ENCODE peak calls at places on chromosomes 16 and 17, in five cellular contexts. One of them, this sample, is unnamed. For H3K4me1, the result is how much of the 10 kb centered on the place peaks cover.

GRCh38 chr16:11066231-11066870 is 122.0 kb downstream of the CLEC16A start:
- DNase-seq in H9: no peak
- DNase-seq in mesenchymal stem cell: no peak
- DNase-seq in mesendoderm: no peak
- DNase-seq in IMR-90: no peak
- DNase-seq in this sample: no peak

GRCh38 chr17:55144518-55144917 is 120.2 kb upstream of the HLF start:
- DNase-seq in H9: no peak
- DNase-seq in mesendoderm: no peak
- DNase-seq in mesenchymal stem cell: no peak
- DNase-seq in IMR-90: no peak
- DNase-seq in this sample: no peak

GRCh38 chr17:2057130-2057713 is 2.3 kb downstream of the HIC1 start:
- DNase-seq in IMR-90: no peak
- DNase-seq in H9: no peak
- DNase-seq in mesenchymal stem cell: peak
- DNase-seq in mesendoderm: peak
- DNase-seq in this sample: no peak

GRCh38 chr16:4603624-4604170 is 11.0 kb downstream of the UBALD1 start:
- DNase-seq in IMR-90: no peak
- DNase-seq in mesendoderm: no peak
- DNase-seq in H9: no peak
- DNase-seq in mesenchymal stem cell: no peak
- DNase-seq in this sample: no peak

GRCh38 chr17:8019665-8020064 is 17.2 kb downstream of the GUCY2D start:
- DNase-seq in mesenchymal stem cell: no peak
- DNase-seq in mesendoderm: no peak
- DNase-seq in IMR-90: peak
- DNase-seq in H9: no peak
- DNase-seq in this sample: no peak

GRCh38 chr17:15436399-15437369 is 30.7 kb downstream of the CDRT4 start:
- DNase-seq in IMR-90: peak
- DNase-seq in mesenchymal stem cell: peak
- DNase-seq in mesendoderm: peak
- DNase-seq in H9: peak
- DNase-seq in this sample: no peak

GRCh38 chr16:89378947-89379771 is 111.2 kb downstream of the ANKRD11 start:
- DNase-seq in IMR-90: no peak
- DNase-seq in H9: no peak
- DNase-seq in mesenchymal stem cell: no peak
- DNase-seq in mesendoderm: no peak
- DNase-seq in this sample: no peak

GRCh38 chr16:30764086-30764485 is 2.0 kb downstream of the RNF40 start:
- DNase-seq in IMR-90: no peak
- DNase-seq in mesenchymal stem cell: no peak
- DNase-seq in H9: no peak
- DNase-seq in mesendoderm: no peak
- DNase-seq in this sample: no peak

GRCh38 chr16:79253100-79253631 is 347.4 kb downstream of the MAF start:
- DNase-seq in H9: no peak
- DNase-seq in mesendoderm: no peak
- DNase-seq in IMR-90: no peak
- DNase-seq in mesenchymal stem cell: no peak
- DNase-seq in this sample: no peak

GRCh38 chr16:84526794-84527485 is 22.5 kb upstream of the MEAK7 start:
- DNase-seq in mesendoderm: no peak
- DNase-seq in H9: no peak
- DNase-seq in IMR-90: peak
- DNase-seq in mesenchymal stem cell: no peak
- DNase-seq in this sample: peak

GRCh38 chr17:30346211-30346831 is 12.5 kb upstream of the TMIGD1 start:
- DNase-seq in H9: no peak
- DNase-seq in mesenchymal stem cell: no peak
- DNase-seq in IMR-90: no peak
- DNase-seq in mesendoderm: no peak
- DNase-seq in this sample: no peak

GRCh38 chr17:41657936-41658335 is 30.7 kb upstream of the EIF1 start:
- DNase-seq in H9: no peak
- DNase-seq in mesenchymal stem cell: no peak
- DNase-seq in mesendoderm: no peak
- DNase-seq in IMR-90: no peak
- DNase-seq in this sample: no peak

GRCh38 chr17:40151414-40151955 is 11.1 kb downstream of the CASC3 start:
- DNase-seq in H9: no peak
- DNase-seq in IMR-90: no peak
- DNase-seq in mesenchymal stem cell: no peak
- DNase-seq in mesendoderm: no peak
- DNase-seq in this sample: no peak

GRCh38 chr16:88376053-88376834 is 6.5 kb upstream of the ZNF469 start:
- DNase-seq in mesenchymal stem cell: no peak
- DNase-seq in H9: no peak
- DNase-seq in mesendoderm: no peak
- DNase-seq in IMR-90: no peak
- DNase-seq in this sample: no peak

GRCh38 chr17:72502111-72502939 is 381.5 kb downstream of the SOX9 start:
- DNase-seq in mesenchymal stem cell: peak
- DNase-seq in H9: no peak
- DNase-seq in mesendoderm: peak
- DNase-seq in IMR-90: peak
- DNase-seq in this sample: no peak

GRCh38 chr17:31512796-31513195 is 121.3 kb downstream of the RAB11FIP4 start:
- DNase-seq in IMR-90: no peak
- DNase-seq in mesendoderm: no peak
- DNase-seq in mesenchymal stem cell: no peak
- DNase-seq in H9: no peak
- DNase-seq in this sample: no peak

GRCh38 chr16:1221628-1222552 is 3.2 kb downstream of the TPSG1 start:
- DNase-seq in H9: no peak
- DNase-seq in mesenchymal stem cell: no peak
- DNase-seq in mesendoderm: no peak
- DNase-seq in IMR-90: no peak
- DNase-seq in this sample: no peak

GRCh38 chr17:32350662-32351418 is 883 bp downstream of the ZNF207 start:
- DNase-seq in IMR-90: peak
- DNase-seq in mesendoderm: peak
- DNase-seq in H9: no peak
- DNase-seq in mesenchymal stem cell: peak
- DNase-seq in this sample: no peak

GRCh38 chr17:33469911-33470310 is 176.8 kb upstream of the ASIC2 start:
- DNase-seq in H9: no peak
- DNase-seq in mesenchymal stem cell: peak
- DNase-seq in mesendoderm: no peak
- DNase-seq in IMR-90: peak
- DNase-seq in this sample: no peak

GRCh38 chr16:75340715-75341500 is 89.5 kb upstream of the BCAR1 start:
- DNase-seq in mesendoderm: peak
- DNase-seq in mesenchymal stem cell: peak
- DNase-seq in IMR-90: peak
- DNase-seq in H9: no peak
- DNase-seq in this sample: no peak

GRCh38 chr17:44170499-44171201 is at the start of gene ASB16:
- DNase-seq in IMR-90: peak
- DNase-seq in mesenchymal stem cell: peak
- DNase-seq in mesendoderm: peak
- DNase-seq in H9: peak
- DNase-seq in this sample: no peak

GRCh38 chr17:80882323-80882722 is 109.3 kb upstream of the CHMP6 start:
- DNase-seq in IMR-90: no peak
- DNase-seq in mesendoderm: no peak
- DNase-seq in H9: no peak
- DNase-seq in mesenchymal stem cell: no peak
- DNase-seq in this sample: no peak
- H3K4me1 ChIP-seq in IMR-90: under half
- H3K4me1 ChIP-seq in mesendoderm: under half
- H3K4me1 ChIP-seq in H9: under half
- H3K4me1 ChIP-seq in mesenchymal stem cell: under half
- H3K4me1 ChIP-seq in this sample: under half

GRCh38 chr17:38719284-38719942 is 10.7 kb upstream of the CISD3 start:
- DNase-seq in mesenchymal stem cell: no peak
- DNase-seq in mesendoderm: peak
- DNase-seq in H9: peak
- DNase-seq in IMR-90: no peak
- DNase-seq in this sample: no peak
- H3K4ac ChIP-seq in mesenchymal stem cell: no peak
- H3K4ac ChIP-seq in mesendoderm: peak
- H3K4ac ChIP-seq in H9: no peak
- H3K4ac ChIP-seq in IMR-90: no peak
- H3K4ac ChIP-seq in this sample: no peak

GRCh38 chr16:52570495-52571091 is 23.6 kb upstream of the TOX3 start:
- DNase-seq in H9: no peak
- DNase-seq in mesendoderm: no peak
- DNase-seq in IMR-90: no peak
- DNase-seq in mesenchymal stem cell: no peak
- DNase-seq in this sample: no peak

GRCh38 chr16:52568495-52568894 is 21.6 kb upstream of the TOX3 start:
- DNase-seq in H9: no peak
- DNase-seq in mesenchymal stem cell: no peak
- DNase-seq in IMR-90: no peak
- DNase-seq in mesendoderm: no peak
- DNase-seq in this sample: no peak

GRCh38 chr16:52569296-52569695 is 22.4 kb upstream of the TOX3 start:
- DNase-seq in H9: no peak
- DNase-seq in mesenchymal stem cell: no peak
- DNase-seq in IMR-90: no peak
- DNase-seq in mesendoderm: no peak
- DNase-seq in this sample: no peak

GRCh38 chr16:52567193-52567592 is 20.2 kb upstream of the TOX3 start:
- DNase-seq in IMR-90: no peak
- DNase-seq in mesenchymal stem cell: no peak
- DNase-seq in H9: no peak
- DNase-seq in mesendoderm: no peak
- DNase-seq in this sample: no peak

GRCh38 chr16:52569701-52570100 is 22.8 kb upstream of the TOX3 start:
- DNase-seq in IMR-90: no peak
- DNase-seq in mesendoderm: no peak
- DNase-seq in H9: no peak
- DNase-seq in mesenchymal stem cell: no peak
- DNase-seq in this sample: no peak
- H3K4me1 ChIP-seq in IMR-90: under half
- H3K4me1 ChIP-seq in mesendoderm: under half
- H3K4me1 ChIP-seq in H9: under half
- H3K4me1 ChIP-seq in mesenchymal stem cell: under half
- H3K4me1 ChIP-seq in this sample: under half

GRCh38 chr17:46170609-46171432 is 22.4 kb downstream of the KANSL1 start:
- DNase-seq in H9: no peak
- DNase-seq in IMR-90: no peak
- DNase-seq in mesenchymal stem cell: no peak
- DNase-seq in mesendoderm: no peak
- DNase-seq in this sample: no peak
- H3K4ac ChIP-seq in H9: no peak
- H3K4ac ChIP-seq in IMR-90: no peak
- H3K4ac ChIP-seq in mesenchymal stem cell: peak
- H3K4ac ChIP-seq in mesendoderm: no peak
- H3K4ac ChIP-seq in this sample: no peak

GRCh38 chr16:77171750-77172635 is 19.0 kb upstream of the MON1B start:
- DNase-seq in mesenchymal stem cell: peak
- DNase-seq in H9: no peak
- DNase-seq in mesendoderm: peak
- DNase-seq in IMR-90: peak
- DNase-seq in this sample: peak
- H3K4me1 ChIP-seq in mesenchymal stem cell: under half
- H3K4me1 ChIP-seq in H9: under half
- H3K4me1 ChIP-seq in mesendoderm: under half
- H3K4me1 ChIP-seq in IMR-90: under half
- H3K4me1 ChIP-seq in this sample: under half